ENCODE peak calls at places on chromosomes 3 and 15, in four cellular contexts. S, H, M and D are unnamed samples.

GRCh38 chr3:177565981-177566380 is 368.7 kb upstream of the TBL1XR1 start:
- DNase-seq in S (no peak), M (no peak), H (no peak), D (no peak)

GRCh38 chr3:129985113-129985512 is 10.6 kb downstream of the TRH start:
- DNase-seq in M (no peak), H (no peak), S (no peak), D (no peak)

GRCh38 chr3:182568756-182569155 is 224.5 kb upstream of the ATP11B start:
- DNase-seq in M (no peak), H (no peak), S (no peak), D (no peak)

GRCh38 chr3:147120029-147120428 is 286.3 kb downstream of the ZIC4 start:
- DNase-seq in M (no peak), H (peak; percentile 44), S (no peak), D (no peak)

GRCh38 chr15:95698230-95698629 is 632.3 kb upstream of the NR2F2 start:
- DNase-seq in M (no peak), S (no peak), H (no peak), D (no peak)

GRCh38 chr3:150348500-150348899 is 59.6 kb upstream of the TSC22D2 start:
- DNase-seq in S (no peak), M (no peak), H (no peak), D (peak; percentile 64)

GRCh38 chr15:60396560-60396963 is 1.2 kb downstream of the ANXA2 start:
- DNase-seq in S (no peak), M (no peak), H (no peak), D (no peak)

GRCh38 chr3:191020730-191021405 is 158.4 kb upstream of the GMNC start:
- DNase-seq in H (no peak), M (no peak), S (no peak), D (no peak)

GRCh38 chr3:172087827-172088580 is 48.6 kb downstream of the FNDC3B start:
- DNase-seq in M (no peak), H (no peak), S (no peak), D (no peak)

GRCh38 chr3:121942116-121942786 is 48.0 kb downstream of the SLC15A2 start:
- DNase-seq in H (no peak), M (no peak), S (no peak), D (no peak)

GRCh38 chr3:189781384-189781783 is 150.2 kb downstream of the TP63 start:
- DNase-seq in H (peak; percentile 11), M (no peak), S (no peak), D (no peak)

GRCh38 chr3:195542261-195542660 is 864 bp downstream of the PPP1R2 start:
- DNase-seq in M (no peak), S (no peak), H (no peak), D (no peak)

GRCh38 chr3:135803291-135803690 is 162.2 kb upstream of the PPP2R3A start:
- DNase-seq in H (no peak), S (no peak), M (no peak), D (no peak)

GRCh38 chr3:169661567-169662214 is 1.8 kb downstream of the MECOM start:
- DNase-seq in M (peak; percentile 68), H (peak; percentile 43), S (peak; percentile 71), D (no peak)

GRCh38 chr3:100006570-100007271 is 107.6 kb downstream of the FILIP1L start:
- DNase-seq in M (no peak), H (peak; percentile 18), S (no peak), D (no peak)

GRCh38 chr3:88180398-88180999 is 30.7 kb downstream of the C3orf38 start:
- DNase-seq in H (peak; percentile 65), M (no peak), S (peak; percentile 6), D (no peak)

GRCh38 chr15:95371664-95372063 is 958.8 kb upstream of the NR2F2 start:
- DNase-seq in M (no peak), H (no peak), S (no peak), D (no peak)

GRCh38 chr3:72821170-72821781 is 27.0 kb downstream of the SHQ1 start:
- DNase-seq in M (no peak), H (no peak), S (no peak), D (no peak)

GRCh38 chr3:122784436-122784835 is 9.2 kb downstream of the HSPBAP1 start:
- DNase-seq in H (no peak), M (no peak), S (no peak), D (no peak)

DNA sequence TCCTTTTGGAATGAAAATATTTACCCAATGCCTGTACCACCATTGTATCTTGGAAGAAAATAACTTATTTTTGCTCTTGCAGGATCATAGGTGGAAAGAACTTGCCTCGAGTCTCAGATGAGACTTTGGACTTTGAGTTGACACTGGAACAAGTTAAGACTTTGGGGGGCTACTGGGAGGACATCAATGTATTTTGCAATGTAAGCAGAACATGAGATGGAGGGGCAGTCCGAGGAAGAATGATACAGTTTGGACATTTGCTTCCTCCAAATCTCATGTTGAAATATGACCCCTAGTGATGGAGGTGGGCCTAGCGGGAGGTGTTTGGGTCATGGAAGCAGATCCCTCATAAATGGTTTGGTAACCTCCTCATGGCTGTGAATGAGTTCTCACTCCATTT is 1428.6 kb downstream of the ZPLD1 start:
- DNase-seq in S (no peak), H (no peak), M (no peak), D (no peak)
- H4K20me1 ChIP-seq in S (no peaks in the 10 kb centered on the region), H (no peaks in the 10 kb centered on the region), M (no peaks in the 10 kb centered on the region), D (no peaks in the 10 kb centered on the region)

GRCh38 chr3:192409203-192409837 is 318.0 kb downstream of the FGF12 start:
- DNase-seq in S (peak; percentile 83), H (peak; percentile 72), M (peak; percentile 80), D (no peak)
- TF ChIP-seq EZH2 in S (no peak), H (no peak), M (no peak), D (peak; percentile 66)

DNA sequence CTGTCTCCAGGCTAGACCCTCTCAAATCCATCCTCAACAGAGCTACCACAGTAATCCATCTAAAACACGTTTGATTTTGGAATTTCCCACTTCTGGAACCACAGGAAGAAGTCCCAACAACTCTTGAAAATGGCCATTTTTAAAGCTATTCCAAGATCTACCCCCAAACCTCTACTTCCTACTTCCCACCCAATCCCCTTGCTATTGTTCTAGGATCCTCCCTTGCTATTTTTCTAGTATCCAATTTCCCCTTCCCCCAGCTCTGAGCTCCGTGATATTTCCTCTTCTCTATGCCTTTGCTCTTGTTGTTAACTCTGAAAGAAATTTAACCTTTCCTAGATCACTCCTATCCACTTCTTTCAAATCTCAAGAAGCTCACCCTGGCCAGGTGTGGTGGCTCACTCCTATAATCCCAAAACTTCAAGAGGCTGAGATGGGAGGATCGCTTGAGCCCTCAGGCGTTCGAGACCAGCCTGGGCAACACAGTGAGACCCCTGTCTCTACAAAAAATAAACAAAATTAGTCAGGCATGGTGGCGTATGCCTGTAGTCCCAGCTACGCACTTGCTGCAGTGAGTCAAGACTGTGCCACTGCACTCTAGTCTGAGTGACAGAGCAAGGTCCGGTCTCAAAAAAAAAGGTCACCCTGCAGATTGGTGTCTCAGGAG is 13.0 kb downstream of the UACA start:
- DNase-seq in M (no peak), S (no peak), H (no peak), D (no peak)
- H4K20me1 ChIP-seq in M (no peaks in the 10 kb centered on the region), S (peaks cover 4% of the 10 kb centered on the region), H (peaks cover 6% of the 10 kb centered on the region), D (peaks cover 4% of the 10 kb centered on the region)

GRCh38 chr15:76339302-76340197 is 3.0 kb downstream of the ISL2 start:
- DNase-seq in H (peak; percentile 60), M (peak; percentile 71), S (peak; percentile 62), D (no peak)
- TF ChIP-seq EZH2 in H (peak; percentile 91), M (no peak), S (peak; percentile 26), D (no peak)

GRCh38 chr3:63954182-63954581 is 42.0 kb upstream of the SCAANT1 start:
- DNase-seq in S (no peak), H (no peak), M (no peak), D (peak; percentile 45)
- H4K20me1 ChIP-seq in S (peaks cover 8% of the 10 kb centered on the region), H (no peaks in the 10 kb centered on the region), M (no peaks in the 10 kb centered on the region), D (no peaks in the 10 kb centered on the region)

DNA sequence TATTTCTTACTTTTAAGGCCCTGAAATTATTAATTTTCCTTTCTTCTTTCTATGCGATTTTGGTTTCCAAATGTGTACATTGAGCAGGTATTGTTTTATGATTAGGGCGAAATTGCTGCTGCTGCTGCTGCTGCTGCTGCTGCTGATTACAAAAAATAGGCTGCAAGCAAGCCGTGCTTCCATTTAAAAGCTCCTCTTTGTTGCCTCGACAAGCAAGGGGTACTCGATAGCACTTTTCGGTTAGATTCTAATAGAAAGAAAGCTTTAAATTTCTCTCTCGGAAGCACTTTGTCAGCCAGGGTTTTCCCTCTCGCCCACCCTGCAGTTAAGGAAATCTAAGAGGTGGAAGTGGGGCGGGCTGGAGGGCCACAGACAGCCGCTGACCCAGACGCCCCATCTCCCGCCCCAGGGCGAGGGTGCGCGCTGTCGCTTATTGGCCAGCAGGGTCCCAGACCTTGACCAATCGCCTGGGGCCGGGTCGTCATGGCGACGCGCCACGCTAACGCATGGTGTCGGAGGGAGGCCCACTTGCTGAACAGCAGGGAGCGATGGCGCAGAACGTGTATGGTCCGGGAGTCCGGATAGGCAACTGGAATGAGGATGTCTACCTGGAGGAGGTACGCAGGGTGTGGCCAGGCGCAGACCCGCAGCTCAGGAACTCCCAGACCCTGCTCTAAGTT is at the start of gene CFAP161:
- DNase-seq in M (peak; percentile 95), S (peak; percentile 97), H (peak; percentile 96), D (no peak)
- TF ChIP-seq EZH2 in M (no peak), S (no peak), H (no peak), D (no peak)

GRCh38 chr15:80070840-80071239 is 11.4 kb downstream of the ZFAND6 start:
- DNase-seq in S (no peak), M (no peak), H (no peak), D (no peak)

GRCh38 chr15:80072285-80072684 is 12.8 kb downstream of the ZFAND6 start:
- DNase-seq in S (peak; percentile 82), M (no peak), H (peak; percentile 91), D (peak; percentile 63)

GRCh38 chr15:80066912-80067311 is 7.4 kb downstream of the ZFAND6 start:
- DNase-seq in M (no peak), S (no peak), H (no peak), D (no peak)

GRCh38 chr15:80071652-80072051 is 12.2 kb downstream of the ZFAND6 start:
- DNase-seq in H (no peak), S (no peak), M (no peak), D (no peak)

GRCh38 chr15:80068578-80068977 is 9.1 kb downstream of the ZFAND6 start:
- DNase-seq in H (no peak), S (no peak), M (no peak), D (no peak)
- H4K20me1 ChIP-seq in H (peaks cover 30% of the 10 kb centered on the region), S (peaks cover 61% of the 10 kb centered on the region), M (peaks cover 6% of the 10 kb centered on the region), D (no peaks in the 10 kb centered on the region)